ENCODE peak calls at places on chromosomes 4 and X, in ten cellular contexts. L, A, Q, O, F, E, K, W, C and Z are unnamed samples.

GRCh38 chr4:183409956-183410355 is 34.5 kb upstream of the CDKN2AIP start:
- DNase-seq in L (no peak), A (no peak), Q (no peak), O (no peak), F (no peak), E (no peak), K (no peak), W (no peak), C (no peak), Z (no peak)

GRCh38 chr4:35151816-35152572 is 1092.3 kb downstream of the ARAP2 start:
- DNase-seq in L (no peak), A (peak; percentile 60), Q (no peak), O (peak; percentile 85), F (no peak), E (no peak), K (peak; percentile 9), W (no peak), C (peak; percentile 12), Z (no peak)

GRCh38 chrX:118545510-118545909 is 49.9 kb downstream of the DOCK11 start:
- DNase-seq in L (no peak), A (no peak), Q (no peak), O (no peak), F (no peak), E (no peak), K (no peak), W (no peak), C (no peak), Z (no peak)

GRCh38 chrX:110420771-110421498 is 62.3 kb downstream of the RTL9 start:
- DNase-seq in L (no peak), A (no peak), Q (peak; percentile 79), O (peak; percentile 36), F (no peak), E (no peak), K (no peak), W (no peak), C (peak; percentile 36), Z (no peak)

GRCh38 chr4:158810487-158811215 is 41.8 kb downstream of the FNIP2 start:
- DNase-seq in L (peak; percentile 42), A (no peak), Q (no peak), O (peak; percentile 36), F (no peak), E (peak; percentile 70), K (peak; percentile 70), W (no peak), C (peak; percentile 65), Z (no peak)

GRCh38 chrX:69504626-69505612 is 793 bp downstream of the NALF2 start:
- DNase-seq in L (no peak), A (no peak), Q (no peak), O (peak; percentile 61), F (no peak), E (no peak), K (no peak), W (no peak), C (no peak), Z (no peak)

GRCh38 chr4:7630559-7631287 is 196.0 kb upstream of the PSAPL1 start:
- DNase-seq in L (no peak), A (no peak), Q (peak; percentile 49), O (peak; percentile 67), F (no peak), E (peak; percentile 76), K (peak; percentile 75), W (no peak), C (peak; percentile 95), Z (no peak)

GRCh38 chr4:101039367-101039766 is 308.0 kb downstream of the PPP3CA start:
- DNase-seq in L (peak; percentile 44), A (no peak), Q (no peak), O (no peak), F (no peak), E (no peak), K (no peak), W (peak; percentile 36), C (no peak), Z (no peak)

GRCh38 chr4:121736735-121737351 is 28.1 kb downstream of the SMIM43 start:
- DNase-seq in L (no peak), A (peak; percentile 56), Q (peak; percentile 14), O (peak; percentile 64), F (no peak), E (peak; percentile 45), K (peak; percentile 71), W (no peak), C (peak; percentile 79), Z (no peak)

GRCh38 chr4:6013564-6013963 is 4.7 kb downstream of the C4orf50 start:
- DNase-seq in L (no peak), A (no peak), Q (no peak), O (no peak), F (no peak), E (no peak), K (no peak), W (no peak), C (no peak), Z (no peak)

GRCh38 chrX:65926095-65927019 is 113.5 kb downstream of the VSIG4 start:
- DNase-seq in L (peak; percentile 44), A (no peak), Q (no peak), O (no peak), F (peak; percentile 5), E (no peak), K (no peak), W (no peak), C (no peak), Z (no peak)